ENCODE peak calls at places on chromosomes 12 and 14, in four cellular contexts. A is bronchial epithelial cell, S is foreskin fibroblast, K is tibial artery. E is an unnamed sample.

GRCh38 chr14:90301580-90302181 is 30.1 kb downstream of the NRDE2 start:
- DNase-seq in A (peak; percentile 59), S (peak; percentile 64), K (no peak), E (peak; percentile 47)

GRCh38 chr12:127355061-127355820 is 911.7 kb upstream of the TMEM132C start:
- DNase-seq in A (peak; percentile 64), S (peak; percentile 29), K (no peak), E (no peak)

GRCh38 chr12:117404203-117404853 is 42.9 kb upstream of the NOS1 start:
- DNase-seq in A (no peak), S (no peak), K (no peak), E (no peak)

GRCh38 chr12:85155791-85156190 is 119.6 kb downstream of the LRRIQ1 start:
- DNase-seq in A (peak; percentile 26), S (no peak), K (no peak), E (peak; percentile 5)

GRCh38 chr14:26385302-26385701 is 212.5 kb downstream of the NOVA1 start:
- DNase-seq in A (no peak), S (no peak), K (no peak), E (no peak)

GRCh38 chr14:100891501-100892445 is 11.7 kb downstream of the RTL1 start:
- DNase-seq in A (no peak), S (no peak), K (no peak), E (no peak)

GRCh38 chr12:79858518-79858917 is 76.4 kb downstream of the PPP1R12A start:
- DNase-seq in A (no peak), S (no peak), K (no peak), E (no peak)

GRCh38 chr14:51118993-51119392 is 24.1 kb upstream of the TRIM9 start:
- DNase-seq in A (no peak), S (no peak), K (no peak), E (no peak)

GRCh38 chr14:37369446-37369845 is 171.7 kb downstream of the MIPOL1 start:
- DNase-seq in A (peak; percentile 3), S (no peak), K (no peak), E (no peak)

GRCh38 chr12:109725321-109726105 is 11.9 kb downstream of the FAM222A start:
- DNase-seq in A (no peak), S (no peak), K (no peak), E (no peak)

GRCh38 chr14:35234007-35234406 is 58.2 kb upstream of the PSMA6 start:
- DNase-seq in A (peak; percentile 86), S (peak; percentile 21), K (no peak), E (peak; percentile 16)

GRCh38 chr12:77685906-77686305 is 144.8 kb upstream of the NAV3 start:
- DNase-seq in A (no peak), S (peak; percentile 35), K (no peak), E (no peak)

GRCh38 chr14:29927596-29928341 is at the start of gene PRKD1:
- DNase-seq in A (no peak), S (peak; percentile 59), K (peak; percentile 51), E (no peak)
- H3K4me3 ChIP-seq in A (peak within 1 kb of the TSS; percentile 60), S (peak within 1 kb of the TSS; percentile 94), K (peak within 1 kb of the TSS; percentile 65), E (peak within 1 kb of the TSS; percentile 89)

GRCh38 chr14:81437226-81437625 is 37.1 kb upstream of the STON2 start:
- DNase-seq in A (no peak), S (no peak), K (no peak), E (no peak)

GRCh38 chr14:81435048-81435577 is 35.0 kb upstream of the STON2 start:
- DNase-seq in A (no peak), S (no peak), K (no peak), E (no peak)

GRCh38 chr14:81434230-81434629 is 34.1 kb upstream of the STON2 start:
- DNase-seq in A (no peak), S (no peak), K (no peak), E (no peak)

GRCh38 chr14:81436296-81437138 is 36.4 kb upstream of the STON2 start:
- DNase-seq in A (peak; percentile 51), S (peak; percentile 48), K (peak; percentile 73), E (peak; percentile 10)

GRCh38 chr14:81435578-81436295 is 35.6 kb upstream of the STON2 start:
- DNase-seq in A (peak; percentile 72), S (no peak), K (peak; percentile 44), E (no peak)
- H3K4me3 ChIP-seq in A (peak overlapping the region; percentile 52), S (peak overlapping the region; percentile 53), K (peak overlapping the region; percentile 56), E (peak overlapping the region; percentile 49)

DNA sequence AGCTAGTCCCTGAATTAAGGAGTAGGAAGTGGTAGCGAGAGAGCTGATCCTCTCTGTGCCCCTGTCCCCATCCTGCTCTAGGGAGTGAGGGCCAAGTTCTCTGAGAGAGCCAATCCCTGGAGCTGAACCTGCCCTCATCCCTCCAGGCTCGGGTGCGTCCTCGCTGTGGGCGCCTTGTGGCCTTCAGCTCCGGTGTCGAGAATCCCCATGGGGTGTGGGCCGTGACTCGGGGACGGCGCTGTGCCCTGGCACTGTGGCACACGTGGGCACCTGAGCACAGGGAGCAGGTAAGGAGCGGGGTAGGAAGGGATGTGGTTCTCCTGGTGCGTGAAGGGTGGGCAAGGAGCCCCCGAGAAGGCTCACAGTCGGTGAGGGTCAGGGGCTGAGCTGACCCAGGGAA is 1.9 kb upstream of the GNB3 start:
- DNase-seq in A (no peak), S (no peak), K (no peak), E (no peak)
- H3K4me3 ChIP-seq in A (no peak overlapping the region), S (no peak overlapping the region), K (no peak overlapping the region), E (no peak overlapping the region)

GRCh38 chr14:56552615-56553014 is 27.0 kb upstream of the TMEM260 start:
- DNase-seq in A (no peak), S (no peak), K (no peak), E (no peak)

GRCh38 chr14:56554301-56554700 is 25.3 kb upstream of the TMEM260 start:
- DNase-seq in A (no peak), S (no peak), K (no peak), E (no peak)

DNA sequence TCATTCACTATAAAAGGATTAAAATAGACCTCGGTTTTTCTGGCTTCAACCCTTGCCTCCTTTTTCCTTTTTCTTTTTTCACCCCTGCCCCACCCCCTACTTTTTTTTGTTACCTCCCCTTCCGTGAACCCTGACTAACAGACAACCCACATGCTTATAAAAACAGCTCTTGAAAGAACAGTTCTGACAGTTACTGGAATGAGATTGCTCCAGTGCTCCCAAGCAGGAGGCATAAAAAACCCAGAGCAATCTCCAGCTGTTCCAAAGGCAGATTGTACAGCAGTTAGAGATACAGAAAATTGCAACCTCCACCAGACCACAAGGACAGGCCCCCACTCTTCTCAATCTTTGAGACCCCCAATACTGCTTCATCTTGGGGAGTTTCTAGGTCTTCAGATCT is 29.9 kb upstream of the TMEM260 start:
- DNase-seq in A (no peak), S (no peak), K (no peak), E (no peak)
- H3K4me3 ChIP-seq in A (no peak overlapping the region), S (no peak overlapping the region), K (no peak overlapping the region), E (no peak overlapping the region)

GRCh38 chr12:32106517-32107366 is at the start of gene BICD1:
- DNase-seq in A (peak; percentile 69), S (peak; percentile 91), K (peak; percentile 90), E (peak; percentile 74)

GRCh38 chr12:32107376-32108267 is 975 bp downstream of the BICD1 start:
- DNase-seq in A (peak; percentile 82), S (peak; percentile 62), K (no peak), E (no peak)

GRCh38 chr12:32110417-32110816 is 3.8 kb downstream of the BICD1 start:
- DNase-seq in A (no peak), S (no peak), K (no peak), E (no peak)

GRCh38 chr12:32110942-32111341 is 4.3 kb downstream of the BICD1 start:
- DNase-seq in A (no peak), S (no peak), K (no peak), E (no peak)

DNA sequence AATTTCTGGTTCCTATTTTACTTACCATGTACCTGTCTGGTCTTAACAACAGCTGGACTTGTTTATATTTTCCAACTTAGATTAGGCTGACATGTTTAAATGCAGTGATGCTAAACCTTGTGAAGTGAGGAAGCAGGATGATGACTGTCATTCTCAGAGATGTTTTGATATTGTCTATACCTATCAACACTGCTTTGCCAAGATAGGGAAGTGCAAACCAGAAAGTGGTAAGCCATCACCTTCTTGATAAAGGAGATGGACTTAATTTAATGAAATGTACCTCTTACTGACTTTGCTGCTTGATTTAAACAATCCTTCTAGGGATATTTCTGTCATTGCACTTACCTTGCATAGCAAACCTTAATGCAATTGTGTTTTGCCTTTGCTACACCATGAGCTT is 2.2 kb downstream of the BICD1 start:
- DNase-seq in A (no peak), S (no peak), K (no peak), E (no peak)
- H3K4me3 ChIP-seq in A (no peak overlapping the region), S (peak overlapping the region; percentile 88), K (no peak overlapping the region), E (peak overlapping the region; percentile 90)

GRCh38 chr12:66899567-66899966 is 220.7 kb upstream of the GRIP1 start:
- DNase-seq in A (no peak), S (no peak), K (no peak), E (no peak)

GRCh38 chr12:66898700-66899469 is 220.0 kb upstream of the GRIP1 start:
- DNase-seq in A (no peak), S (no peak), K (no peak), E (no peak)

GRCh38 chr12:66901136-66901932 is 222.5 kb upstream of the GRIP1 start:
- DNase-seq in A (peak; percentile 52), S (no peak), K (no peak), E (no peak)

GRCh38 chr12:66902020-66902419 is 223.1 kb upstream of the GRIP1 start:
- DNase-seq in A (no peak), S (no peak), K (no peak), E (no peak)

DNA sequence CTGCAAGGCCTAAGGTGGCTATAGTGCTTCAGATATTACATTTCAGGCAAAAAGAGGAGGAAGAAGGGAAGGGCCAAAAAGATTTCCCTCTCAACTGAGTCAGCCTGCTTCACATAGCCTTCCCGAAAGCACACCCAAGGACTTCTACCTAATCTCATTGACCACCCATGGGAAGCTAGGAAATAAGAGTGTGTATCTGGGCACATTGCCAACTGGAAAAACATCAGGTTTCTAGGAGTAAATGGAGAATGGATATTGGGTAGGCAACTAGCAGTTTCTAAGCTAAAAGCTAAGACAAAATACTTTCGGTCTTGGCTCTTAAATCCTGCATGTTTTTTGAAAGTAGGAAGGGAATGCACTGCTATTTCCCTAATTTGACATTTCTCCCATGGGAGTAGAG is 221.7 kb upstream of the GRIP1 start:
- DNase-seq in A (no peak), S (no peak), K (no peak), E (no peak)
- H3K4me3 ChIP-seq in A (no peak overlapping the region), S (no peak overlapping the region), K (no peak overlapping the region), E (no peak overlapping the region)

GRCh38 chr12:38155020-38155395 is 161.6 kb upstream of the ALG10B start:
- DNase-seq in A (no peak), S (no peak), K (no peak), E (no peak)
- H3K4me3 ChIP-seq in A (no peak overlapping the region), S (no peak overlapping the region), K (no peak overlapping the region), E (no peak overlapping the region)

E was measured in skeletal muscle cell.